ENCODE peak calls at places on chromosomes 5 and 9, in seven cellular contexts. F is GM20000; U is nephron progenitor cell; I is lower leg skin; S is NCI-H345; Z is LoVo; B is stimulated activated CD4-positive, alpha-beta T cell treated with anti-CD3 and anti-CD28 coated beads, TNF-alpha, amount 100 ng/mL, for 1 hour. V is an unnamed sample.

GRCh38 chr9:3510796-3511195 is 15.0 kb downstream of the RFX3 start:
- DNase-seq in F (no peak), U (no peak), I (no peak), S (no peak), Z (no peak), B (no peak), V (no peak)

GRCh38 chr9:124475868-124476690 is 25.8 kb downstream of the ADGRD2 start:
- DNase-seq in F (no peak), U (no peak), I (no peak), S (no peak), Z (no peak), B (no peak), V (no peak)

GRCh38 chr5:137306903-137307302 is 192.2 kb downstream of the SPOCK1 start:
- DNase-seq in F (no peak), U (no peak), I (no peak), S (no peak), Z (no peak), B (no peak), V (no peak)

GRCh38 chr5:142425286-142426065 is 100.7 kb upstream of the SPRY4 start:
- DNase-seq in F (no peak), U (no peak), I (no peak), S (no peak), Z (no peak), B (no peak), V (no peak)

GRCh38 chr5:139368613-139369012 is 14.5 kb downstream of the SLC23A1 start:
- DNase-seq in F (no peak), U (no peak), I (no peak), S (no peak), Z (no peak), B (no peak), V (no peak)

GRCh38 chr5:94745786-94746730 is 127.6 kb downstream of the SLF1 start:
- DNase-seq in F (peak; percentile 57), U (no peak), I (no peak), S (no peak), Z (no peak), B (no peak), V (no peak)

GRCh38 chr5:87570366-87570765 is 157.6 kb upstream of the CCNH start:
- DNase-seq in F (no peak), U (no peak), I (no peak), S (no peak), Z (no peak), B (no peak), V (no peak)

GRCh38 chr9:95127249-95128176 is 190.0 kb downstream of the FANCC start:
- DNase-seq in F (peak; percentile 82), U (peak; percentile 90), I (peak; percentile 80), S (peak; percentile 68), Z (peak; percentile 83), B (peak; percentile 25), V (no peak)

GRCh38 chr9:100222674-100223073 is 123.6 kb downstream of the INVS start:
- DNase-seq in F (no peak), U (no peak), I (no peak), S (no peak), Z (no peak), B (no peak), V (peak; percentile 71)

GRCh38 chr5:157596449-157596848 is 20.9 kb upstream of the ADAM19 start:
- DNase-seq in F (peak; percentile 42), U (no peak), I (no peak), S (no peak), Z (no peak), B (no peak), V (peak; percentile 85)

GRCh38 chr5:139267481-139267880 is 26.1 kb upstream of the MATR3 start:
- DNase-seq in F (no peak), U (no peak), I (no peak), S (no peak), Z (no peak), B (no peak), V (no peak)

GRCh38 chr5:141155540-141156374 is 5.9 kb downstream of the PCDHB6 start:
- DNase-seq in F (no peak), U (no peak), I (no peak), S (no peak), Z (no peak), B (no peak), V (peak; percentile 69)

GRCh38 chr9:5195450-5195849 is 10.0 kb upstream of the INSL6 start:
- DNase-seq in F (no peak), U (no peak), I (no peak), S (no peak), Z (no peak), B (no peak), V (no peak)

GRCh38 chr9:86350006-86350755 is 4.0 kb downstream of the TUT7 start:
- DNase-seq in F (peak; percentile 48), U (no peak), I (no peak), S (no peak), Z (no peak), B (no peak), V (peak; percentile 91)

GRCh38 chr5:79934681-79935080 is 56.4 kb downstream of the MTX3 start:
- DNase-seq in F (no peak), U (no peak), I (no peak), S (no peak), Z (no peak), B (no peak), V (no peak)

GRCh38 chr5:169433221-169433651 is 132.3 kb upstream of the SLIT3 start:
- DNase-seq in F (no peak), U (no peak), I (peak; percentile 31), S (no peak), Z (no peak), B (no peak), V (no peak)

GRCh38 chr5:56817306-56817986 is 2.1 kb downstream of the MAP3K1 start:
- DNase-seq in F (no peak), U (no peak), I (no peak), S (no peak), Z (no peak), B (no peak), V (peak; percentile 67)

GRCh38 chr5:9820696-9821449 is 190.7 kb upstream of the TAS2R1 start:
- DNase-seq in F (no peak), U (no peak), I (no peak), S (no peak), Z (no peak), B (no peak), V (no peak)

GRCh38 chr9:81814794-81815464 is 113.3 kb upstream of the SPATA31D4 start:
- DNase-seq in F (no peak), U (no peak), I (no peak), S (no peak), Z (no peak), B (no peak), V (no peak)

GRCh38 chr5:35954175-35954574 is 15.8 kb upstream of the CAPSL start:
- DNase-seq in F (no peak), U (peak; percentile 3), I (no peak), S (no peak), Z (no peak), B (no peak), V (no peak)

GRCh38 chr5:153707626-153708025 is 217.2 kb downstream of the GRIA1 start:
- DNase-seq in F (no peak), U (no peak), I (no peak), S (no peak), Z (no peak), B (no peak), V (no peak)

GRCh38 chr9:120559546-120559945 is 20.4 kb downstream of the CDK5RAP2 start:
- DNase-seq in F (no peak), U (no peak), I (no peak), S (no peak), Z (no peak), B (no peak), V (no peak)

GRCh38 chr5:64210866-64211265 is 45.2 kb downstream of the RNF180 start:
- DNase-seq in F (no peak), U (no peak), I (no peak), S (no peak), Z (no peak), B (no peak), V (no peak)

V was measured in Karpas-422.